ENCODE peak calls at places on chromosomes 3 and 15, in nine cellular contexts. B is HL-60; Z is HFFc6; X is hypothalamus; L is hepatic stellate cell; F is stimulated activated CD4-positive, alpha-beta T cell treated with anti-CD3 and anti-CD28 coated beads, Interleukin-4, amount 100 ng/mL, for 24 hours; H is fibroblast of mammary gland; A is activated CD4-positive, CD25-positive, alpha-beta regulatory T cell treated with anti-CD3 and anti-CD28 coated beads, Interleukin-2, amount 50 U/mL, for 72 hours; J is CD8-positive, alpha-beta memory T cell. I is an unnamed sample.

GRCh38 chr15:70264738-70265465 is 167.2 kb upstream of the TLE3 start:
- DNase-seq in A (no peak), F (no peak), Z (no peak), B (no peak), X (no peak), L (no peak), H (no peak), J (no peak), I (no peak)

GRCh38 chr15:71512281-71513016 is 297.9 kb upstream of the NR2E3 start:
- DNase-seq in X (no peak), J (no peak), B (no peak), A (no peak), Z (no peak), H (no peak), L (no peak), F (no peak), I (no peak)

GRCh38 chr15:48242015-48242414 is 35.9 kb downstream of the SLC12A1 start:
- DNase-seq in A (no peak), X (no peak), F (no peak), B (no peak), H (no peak), J (no peak), L (no peak), Z (no peak), I (no peak)

GRCh38 chr15:101539930-101540329 is 50.4 kb upstream of the PCSK6 start:
- DNase-seq in F (no peak), B (no peak), Z (no peak), X (no peak), H (no peak), L (no peak), J (no peak), A (no peak), I (no peak)

GRCh38 chr15:93584021-93584420 is 495.0 kb upstream of the RGMA start:
- DNase-seq in F (no peak), B (no peak), H (peak), Z (no peak), L (no peak), A (no peak), X (no peak), J (no peak), I (no peak)

GRCh38 chr3:24137958-24138875 is 193.1 kb downstream of the NR1D2 start:
- DNase-seq in B (no peak), H (no peak), Z (no peak), F (no peak), J (no peak), A (no peak), L (no peak), X (no peak), I (no peak)

GRCh38 chr3:141285570-141285969 is 53.9 kb downstream of the PXYLP1 start:
- DNase-seq in B (no peak), L (no peak), H (no peak), A (no peak), Z (no peak), J (no peak), X (no peak), F (no peak), I (no peak)

GRCh38 chr3:63328386-63328785 is 50.3 kb downstream of the SYNPR start:
- DNase-seq in J (no peak), L (no peak), A (no peak), Z (peak), X (no peak), H (peak), F (no peak), B (no peak), I (no peak)

GRCh38 chr3:70180664-70181063 is 131.8 kb downstream of the MDFIC2 start:
- DNase-seq in L (no peak), X (no peak), J (no peak), F (no peak), Z (no peak), B (no peak), A (no peak), H (no peak), I (no peak)

GRCh38 chr3:59608356-59608755 is 558.5 kb upstream of the CFAP20DC start:
- DNase-seq in F (no peak), H (no peak), B (no peak), J (no peak), L (no peak), Z (no peak), X (no peak), A (no peak), I (no peak)

GRCh38 chr3:111749171-111750170 is 109.6 kb upstream of the PHLDB2 start:
- DNase-seq in H (no peak), F (no peak), A (no peak), L (no peak), Z (no peak), J (no peak), X (no peak), B (no peak), I (no peak)

GRCh38 chr15:88393719-88394519 is 73.3 kb downstream of the MRPL46 start:
- DNase-seq in Z (peak), H (no peak), J (no peak), X (no peak), F (no peak), A (no peak), B (no peak), L (no peak), I (no peak)

GRCh38 chr3:38027466-38028465 is 1.7 kb downstream of the PLCD1 start:
- DNase-seq in B (no peak), Z (no peak), A (no peak), L (no peak), H (no peak), J (no peak), F (peak), X (no peak), I (no peak)

GRCh38 chr15:99564221-99565030 is 1.4 kb upstream of the MEF2A start:
- DNase-seq in L (peak), B (peak), A (no peak), X (no peak), F (no peak), J (no peak), H (no peak), Z (no peak), I (no peak)

GRCh38 chr3:150129181-150129580 is 158.5 kb upstream of the PFN2 start:
- DNase-seq in A (no peak), H (no peak), L (no peak), J (no peak), X (no peak), Z (no peak), F (no peak), B (no peak), I (no peak)

GRCh38 chr15:33137101-33137500 is 57.4 kb downstream of the FMN1 start:
- DNase-seq in X (no peak), F (no peak), H (no peak), L (no peak), Z (no peak), A (no peak), J (no peak), B (no peak), I (no peak)

GRCh38 chr3:13479332-13479581 is 849 bp upstream of the HDAC11 start:
- DNase-seq in H (peak), Z (no peak), F (peak), J (no peak), B (no peak), L (peak), A (no peak), X (peak), I (no peak)

GRCh38 chr3:160739079-160739478 is 17.0 kb upstream of the PPM1L start:
- DNase-seq in H (peak), F (no peak), B (no peak), Z (no peak), J (no peak), X (no peak), L (no peak), A (no peak), I (no peak)

I was measured in NK-92 treated with Interleukin-12 subunit alpha and Interleukin-12 subunit beta, amount 100 ng/mL, for 24 hours.